ENCODE peak calls at places on chromosomes 7 and 10, in five cellular contexts. G, O, C, D and V are unnamed samples.

GRCh38 chr10:64537112-64537511 is 1015.9 kb downstream of the REEP3 start:
- DNase-seq in G (no peak), O (no peak), C (no peak), D (no peak), V (no peak)

GRCh38 chr10:5945561-5946418 is 31.6 kb downstream of the IL15RA start:
- DNase-seq in G (no peak), O (peak), C (no peak), D (no peak), V (no peak)

GRCh38 chr7:98993024-98993897 is 114.9 kb downstream of the TRRAP start:
- DNase-seq in G (no peak), O (no peak), C (no peak), D (no peak), V (no peak)

GRCh38 chr7:27923308-27923980 is 183.5 kb downstream of the TAX1BP1 start:
- DNase-seq in G (no peak), O (no peak), C (no peak), D (no peak), V (no peak)

GRCh38 chr7:12641196-12641595 is 46.2 kb upstream of the ARL4A start:
- DNase-seq in G (no peak), O (no peak), C (no peak), D (no peak), V (no peak)

GRCh38 chr10:18616337-18616736 is 35.0 kb downstream of the NSUN6 start:
- DNase-seq in G (no peak), O (no peak), C (peak), D (no peak), V (no peak)

GRCh38 chr10:102121739-102122372 is 1.7 kb upstream of the LDB1 start:
- DNase-seq in G (no peak), O (no peak), C (no peak), D (no peak), V (no peak)

GRCh38 chr10:34298371-34298818 is 516.7 kb downstream of the PARD3 start:
- DNase-seq in G (no peak), O (no peak), C (no peak), D (no peak), V (no peak)

GRCh38 chr7:1096156-1097119 is 8.5 kb downstream of the GPER1 start:
- DNase-seq in G (no peak), O (peak), C (no peak), D (no peak), V (no peak)

GRCh38 chr7:81725496-81726117 is 44.2 kb downstream of the HGF start:
- DNase-seq in G (no peak), O (no peak), C (no peak), D (no peak), V (no peak)

GRCh38 chr7:55423277-55423711 is 58.2 kb downstream of the LANCL2 start:
- DNase-seq in G (no peak), O (no peak), C (no peak), D (no peak), V (no peak)